ENCODE peak calls at places on chromosomes 1 and 21, in eight cellular contexts. A is hypothalamus; H is NCI-H1694; S is cardiac fibroblast; F is ovary; X is stimulated activated CD8-positive, alpha-beta memory T cell treated with anti-CD3 and anti-CD28 coated beads, Interleukin-4, amount 100 ng/mL, for 24 hours; V is cardiac septum; O is suprapubic skin. W is an unnamed sample.

GRCh38 chr1:15584489-15585363 is at the start of gene AGMAT:
- DNase-seq in A (no peak), H (no peak), S (peak; percentile 32), F (no peak), X (peak; percentile 45), V (no peak), O (no peak), W (peak; percentile 56)

GRCh38 chr1:243287128-243287470 is 31.3 kb downstream of the SDCCAG8 start:
- DNase-seq in A (no peak), H (no peak), S (peak; percentile 55), F (no peak), X (no peak), V (no peak), O (no peak), W (no peak)

GRCh38 chr1:109687641-109688499 is at the start of gene GSTM1:
- DNase-seq in A (peak; percentile 71), H (no peak), S (peak; percentile 87), F (peak; percentile 91), X (peak; percentile 75), V (peak; percentile 96), O (no peak), W (no peak)

GRCh38 chr1:9440763-9441194 is 98.5 kb upstream of the SLC25A33 start:
- DNase-seq in A (no peak), H (no peak), S (no peak), F (no peak), X (no peak), V (peak; percentile 82), O (no peak), W (no peak)

GRCh38 chr1:81833722-81834121 is 33.0 kb downstream of the ADGRL2 start:
- DNase-seq in A (no peak), H (no peak), S (no peak), F (no peak), X (no peak), V (no peak), O (no peak), W (no peak)

GRCh38 chr21:46603228-46603627 is 1.7 kb downstream of the S100B start:
- DNase-seq in A (no peak), H (no peak), S (no peak), F (no peak), X (no peak), V (no peak), O (no peak), W (no peak)

GRCh38 chr1:207025144-207025880 is 7.2 kb downstream of the C1orf116 start:
- DNase-seq in A (no peak), H (no peak), S (peak; percentile 55), F (no peak), X (no peak), V (no peak), O (no peak), W (no peak)

GRCh38 chr1:61887076-61887867 is 145.0 kb downstream of the PATJ start:
- DNase-seq in A (no peak), H (no peak), S (peak; percentile 19), F (no peak), X (no peak), V (no peak), O (no peak), W (no peak)

GRCh38 chr1:183830389-183830788 is 25.5 kb downstream of the RGL1 start:
- DNase-seq in A (no peak), H (no peak), S (no peak), F (no peak), X (no peak), V (no peak), O (no peak), W (no peak)

GRCh38 chr21:45381865-45382697 is 22.9 kb upstream of the COL18A1 start:
- DNase-seq in A (no peak), H (no peak), S (no peak), F (peak; percentile 31), X (no peak), V (peak; percentile 41), O (no peak), W (peak; percentile 66)

GRCh38 chr1:198595765-198596164 is 43.1 kb upstream of the PTPRC start:
- DNase-seq in A (no peak), H (no peak), S (no peak), F (no peak), X (no peak), V (no peak), O (no peak), W (no peak)

GRCh38 chr1:3465935-3466321 is 11.5 kb downstream of the ARHGEF16 start:
- DNase-seq in A (no peak), H (no peak), S (no peak), F (no peak), X (no peak), V (no peak), O (no peak), W (peak; percentile 57)

GRCh38 chr1:155064109-155064812 is 721 bp downstream of the EFNA4 start:
- DNase-seq in A (no peak), H (peak; percentile 20), S (no peak), F (peak; percentile 58), X (no peak), V (no peak), O (no peak), W (no peak)

GRCh38 chr1:184931566-184931965 is 42.7 kb downstream of the NIBAN1 start:
- DNase-seq in A (no peak), H (no peak), S (peak; percentile 56), F (no peak), X (no peak), V (no peak), O (no peak), W (no peak)

GRCh38 chr1:59937636-59938210 is 11.2 kb upstream of the CYP2J2 start:
- DNase-seq in A (no peak), H (no peak), S (no peak), F (no peak), X (no peak), V (no peak), O (no peak), W (no peak)

GRCh38 chr1:47647327-47647845 is 209.5 kb downstream of the FOXD2 start:
- DNase-seq in A (no peak), H (no peak), S (no peak), F (no peak), X (no peak), V (no peak), O (peak; percentile 69), W (no peak)

GRCh38 chr1:59814180-59814900 is 409 bp upstream of the HOOK1 start:
- DNase-seq in A (peak; percentile 79), H (peak; percentile 73), S (no peak), F (peak; percentile 37), X (peak; percentile 65), V (no peak), O (peak; percentile 90), W (peak; percentile 62)

GRCh38 chr21:22961248-22961647 is 1963.0 kb downstream of the NCAM2 start:
- DNase-seq in A (no peak), H (peak; percentile 100), S (no peak), F (no peak), X (no peak), V (no peak), O (no peak), W (no peak)

GRCh38 chr1:156804572-156805243 is 11.9 kb downstream of the SH2D2A start:
- DNase-seq in A (peak; percentile 43), H (no peak), S (no peak), F (no peak), X (no peak), V (no peak), O (no peak), W (no peak)

W was measured in aorta.